ENCODE peak calls at places on chromosome 2, in five cellular contexts. O is neuronal stem cell, B is trophoblast cell, S is H1, F is mesenchymal stem cell. C is an unnamed sample.

GRCh38 chr2:188383158-188383557 is 91.5 kb downstream of the GULP1 start:
- DNase-seq in S (no peak), B (no peak), O (no peak), F (peak; percentile 34), C (no peak)

GRCh38 chr2:191064590-191064989 is 50.6 kb upstream of the STAT1 start:
- DNase-seq in F (no peak), S (no peak), B (no peak), O (no peak), C (no peak)

GRCh38 chr2:44171018-44171417 is 2.3 kb downstream of the PPM1B start:
- DNase-seq in F (peak; percentile 37), O (no peak), S (no peak), B (peak; percentile 75), C (no peak)

GRCh38 chr2:215136669-215137328 is 1.6 kb downstream of the ABCA12 start:
- DNase-seq in S (no peak), F (peak; percentile 18), B (peak; percentile 87), O (no peak), C (no peak)

GRCh38 chr2:127049927-127050802 is 56.8 kb downstream of the BIN1 start:
- DNase-seq in O (peak; percentile 44), S (peak; percentile 41), B (peak; percentile 53), F (peak; percentile 58), C (peak; percentile 84)

GRCh38 chr2:16507655-16508054 is 158.0 kb downstream of the CYRIA start:
- DNase-seq in B (no peak), S (no peak), O (no peak), F (no peak), C (peak; percentile 32)

GRCh38 chr2:47041065-47041464 is 114.0 kb downstream of the STPG4 start:
- DNase-seq in S (no peak), F (peak; percentile 50), O (no peak), B (no peak), C (no peak)

GRCh38 chr2:19955544-19956422 is 34.1 kb downstream of the WDR35 start:
- DNase-seq in S (peak; percentile 36), B (peak; percentile 92), F (peak; percentile 79), O (peak; percentile 50), C (peak; percentile 70)

GRCh38 chr2:180890781-180891180 is 89.6 kb upstream of the UBE2E3 start:
- DNase-seq in B (no peak), S (no peak), F (no peak), O (no peak), C (no peak)

GRCh38 chr2:37635359-37636208 is 35.9 kb downstream of the CDC42EP3 start:
- DNase-seq in F (peak; percentile 96), B (peak; percentile 53), S (no peak), O (no peak), C (no peak)

GRCh38 chr2:11224887-11225286 is 69.6 kb downstream of the SLC66A3 start:
- DNase-seq in O (no peak), B (no peak), F (no peak), S (no peak), C (no peak)
- H2BK12ac ChIP-seq in O (no peak overlapping the region), B (no peak overlapping the region), F (no peak overlapping the region), S (no peak overlapping the region), C (no peak overlapping the region)

GRCh38 chr2:8566788-8567468 is 114.9 kb upstream of the ID2 start:
- DNase-seq in S (no peak), B (no peak), O (no peak), F (no peak), C (peak; percentile 12)
- H2BK12ac ChIP-seq in S (no peak overlapping the region), B (no peak overlapping the region), O (no peak overlapping the region), F (no peak overlapping the region), C (no peak overlapping the region)

DNA sequence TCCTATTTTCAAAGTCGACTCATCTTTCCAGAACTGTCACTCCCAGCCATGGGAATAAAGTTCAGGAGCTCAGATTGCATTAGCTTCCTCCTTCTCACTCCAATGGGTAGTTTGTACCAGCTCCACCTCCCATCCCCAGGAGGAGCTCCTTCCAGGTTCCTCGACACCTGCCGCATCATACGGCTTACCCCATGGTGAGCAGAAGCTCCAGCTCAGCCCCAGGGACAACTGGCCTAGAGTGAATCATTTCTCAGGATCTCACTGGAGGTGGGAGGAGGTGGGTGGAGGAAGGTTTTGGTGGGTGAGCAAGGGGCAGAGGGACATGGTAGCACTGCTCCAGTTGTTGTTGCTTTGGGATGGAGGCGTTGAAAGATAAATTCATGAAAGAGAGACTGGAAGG is 196.3 kb upstream of the PKDCC start:
- DNase-seq in F (no peak), B (no peak), S (no peak), O (no peak), C (no peak)
- H2BK12ac ChIP-seq in F (no peak overlapping the region), B (no peak overlapping the region), S (no peak overlapping the region), O (no peak overlapping the region), C (no peak overlapping the region)

GRCh38 chr2:101697124-101697793 is at the start of gene MAP4K4:
- DNase-seq in F (peak; percentile 82), B (peak; percentile 78), S (peak; percentile 34), O (peak; percentile 67), C (peak; percentile 73)

GRCh38 chr2:101698419-101699190 is 1.1 kb downstream of the MAP4K4 start:
- DNase-seq in O (no peak), B (peak; percentile 60), F (peak; percentile 44), S (no peak), C (no peak)

GRCh38 chr2:101699939-101700442 is 2.5 kb downstream of the MAP4K4 start:
- DNase-seq in F (peak; percentile 51), B (no peak), O (no peak), S (no peak), C (no peak)

GRCh38 chr2:101697794-101698418 is 399 bp downstream of the MAP4K4 start:
- DNase-seq in S (no peak), O (no peak), B (peak; percentile 57), F (no peak), C (no peak)

GRCh38 chr2:101699191-101699938 is 1.9 kb downstream of the MAP4K4 start:
- DNase-seq in S (no peak), B (no peak), O (no peak), F (peak; percentile 46), C (no peak)
- H2BK12ac ChIP-seq in S (no peak overlapping the region), B (no peak overlapping the region), O (no peak overlapping the region), F (no peak overlapping the region), C (no peak overlapping the region)